ENCODE peak calls at places on chromosomes 11 and 22, in five cellular contexts. V is brain microvascular endothelial cell, T is PC-9, M is AG09309, P is kidney epithelial cell. S is an unnamed sample.

GRCh38 chr22:38982008-38982927 is at the start of gene APOBEC3B:
- DNase-seq in V (peak), M (peak), P (peak), T (peak), S (no peak)

GRCh38 chr11:62538470-62539237 is 8.0 kb downstream of the AHNAK start:
- DNase-seq in T (no peak), V (no peak), P (no peak), M (no peak), S (no peak)

GRCh38 chr11:8697056-8697455 is 14.5 kb downstream of the RPL27A start:
- DNase-seq in P (no peak), M (no peak), V (no peak), T (no peak), S (no peak)

GRCh38 chr11:93160808-93161207 is 37.0 kb downstream of the SLC36A4 start:
- DNase-seq in P (no peak), M (no peak), V (no peak), T (no peak), S (no peak)

GRCh38 chr22:26273011-26273675 is 103.9 kb downstream of the SEZ6L start:
- DNase-seq in M (no peak), T (no peak), P (no peak), V (no peak), S (no peak)

GRCh38 chr22:44186737-44187136 is 6.0 kb downstream of the PARVG start:
- DNase-seq in P (no peak), M (no peak), V (no peak), T (peak), S (no peak)

GRCh38 chr11:71080239-71081097 is 171.9 kb downstream of the SHANK2 start:
- DNase-seq in V (peak), P (peak), M (peak), T (peak), S (no peak)

GRCh38 chr11:10894666-10895065 is 36.8 kb upstream of the ZBED5 start:
- DNase-seq in P (no peak), V (no peak), T (no peak), M (no peak), S (no peak)

GRCh38 chr11:3982431-3982830 is 112.2 kb upstream of the RRM1 start:
- DNase-seq in M (no peak), P (no peak), V (no peak), T (no peak), S (no peak)

GRCh38 chr11:61474234-61474633 is 34.3 kb upstream of the LRRC10B start:
- DNase-seq in V (no peak), P (no peak), M (no peak), T (no peak), S (no peak)

GRCh38 chr11:72430743-72431570 is 3.4 kb downstream of the CLPB start:
- DNase-seq in P (no peak), M (no peak), T (no peak), V (peak), S (peak)

GRCh38 chr11:69203901-69204245 is 48.1 kb downstream of the SMIM38 start:
- DNase-seq in T (no peak), P (no peak), M (no peak), V (no peak), S (no peak)

GRCh38 chr11:104668797-104669463 is 229.3 kb downstream of the CASP12 start:
- DNase-seq in T (peak), P (peak), V (peak), M (peak), S (no peak)

GRCh38 chr11:22162754-22163153 is 30.1 kb upstream of the ANO5 start:
- DNase-seq in P (no peak), T (no peak), M (no peak), V (no peak), S (no peak)

GRCh38 chr11:101759771-101760450 is 154.9 kb upstream of the CEP126 start:
- DNase-seq in T (no peak), M (no peak), P (no peak), V (no peak), S (no peak)

GRCh38 chr11:38278457-38279141 is 1680.6 kb upstream of the RAG2 start:
- DNase-seq in P (no peak), V (no peak), T (no peak), M (no peak), S (no peak)

GRCh38 chr11:765802-766091 is 11.5 kb downstream of the GATD1 start:
- DNase-seq in T (no peak), P (no peak), V (no peak), M (no peak), S (no peak)

GRCh38 chr11:81772161-81772560 is 961.5 kb downstream of the FAM181B start:
- DNase-seq in V (peak), M (no peak), T (no peak), P (no peak), S (no peak)

GRCh38 chr22:43329061-43329460 is 14.1 kb downstream of the SCUBE1 start:
- DNase-seq in P (no peak), V (no peak), M (no peak), T (no peak), S (no peak)

GRCh38 chr11:74468058-74468457 is 709 bp upstream of the KCNE3 start:
- DNase-seq in V (no peak), P (no peak), M (no peak), T (no peak), S (no peak)

GRCh38 chr22:42066133-42066761 is 4.4 kb downstream of the NAGA start:
- DNase-seq in M (no peak), V (no peak), P (no peak), T (no peak), S (no peak)

GRCh38 chr22:17570851-17571631 is 7.7 kb downstream of the SLC25A18 start:
- DNase-seq in V (peak), T (peak), P (no peak), M (no peak), S (no peak)

GRCh38 chr11:244376-244775 is 7.6 kb downstream of the PSMD13 start:
- DNase-seq in P (no peak), V (no peak), T (no peak), M (no peak), S (no peak)

GRCh38 chr11:121595717-121596156 is 143.0 kb upstream of the SORL1-AS1 start:
- DNase-seq in T (peak), P (peak), V (peak), M (peak), S (no peak)

GRCh38 chr11:45501277-45501979 is 164.0 kb downstream of the CHST1 start:
- DNase-seq in P (no peak), T (no peak), V (no peak), M (no peak), S (no peak)

GRCh38 chr22:42001706-42002105 is 3.1 kb downstream of the WBP2NL start:
- DNase-seq in T (no peak), M (no peak), P (no peak), V (no peak), S (no peak)

GRCh38 chr22:32880906-32881596 is 79.5 kb downstream of the TIMP3 start:
- DNase-seq in V (peak), P (no peak), T (no peak), M (no peak), S (no peak)

GRCh38 chr11:47216141-47216798 is 1.5 kb downstream of the DDB2 start:
- DNase-seq in V (peak), M (peak), T (peak), P (peak), S (no peak)

GRCh38 chr22:41524809-41525449 is 19.3 kb downstream of the POLR3H start:
- DNase-seq in M (no peak), P (no peak), T (no peak), V (peak), S (no peak)

GRCh38 chr11:74321487-74322188 is 10.2 kb upstream of the P4HA3 start:
- DNase-seq in T (no peak), V (peak), M (no peak), P (no peak), S (no peak)

GRCh38 chr11:7512525-7513209 is 1.1 kb upstream of the PPFIBP2 start:
- DNase-seq in M (peak), V (no peak), T (no peak), P (no peak), S (no peak)

GRCh38 chr22:38700271-38700788 is 413 bp downstream of the JOSD1 start:
- DNase-seq in T (peak), V (no peak), P (no peak), M (no peak), S (no peak)

GRCh38 chr11:103631841-103632240 is 404.6 kb upstream of the DDI1 start:
- DNase-seq in P (no peak), M (no peak), T (no peak), V (no peak), S (no peak)

GRCh38 chr22:50606126-50606525 is 5.5 kb downstream of the MAPK8IP2 start:
- DNase-seq in T (no peak), P (no peak), M (no peak), V (no peak), S (no peak)

GRCh38 chr22:37020192-37020479 is 594 bp downstream of the MPST start:
- DNase-seq in M (no peak), P (no peak), T (peak), V (peak), S (no peak)

GRCh38 chr11:79102821-79103220 is 338.0 kb downstream of the TENM4 start:
- DNase-seq in V (no peak), P (no peak), M (no peak), T (no peak), S (no peak)

DNA sequence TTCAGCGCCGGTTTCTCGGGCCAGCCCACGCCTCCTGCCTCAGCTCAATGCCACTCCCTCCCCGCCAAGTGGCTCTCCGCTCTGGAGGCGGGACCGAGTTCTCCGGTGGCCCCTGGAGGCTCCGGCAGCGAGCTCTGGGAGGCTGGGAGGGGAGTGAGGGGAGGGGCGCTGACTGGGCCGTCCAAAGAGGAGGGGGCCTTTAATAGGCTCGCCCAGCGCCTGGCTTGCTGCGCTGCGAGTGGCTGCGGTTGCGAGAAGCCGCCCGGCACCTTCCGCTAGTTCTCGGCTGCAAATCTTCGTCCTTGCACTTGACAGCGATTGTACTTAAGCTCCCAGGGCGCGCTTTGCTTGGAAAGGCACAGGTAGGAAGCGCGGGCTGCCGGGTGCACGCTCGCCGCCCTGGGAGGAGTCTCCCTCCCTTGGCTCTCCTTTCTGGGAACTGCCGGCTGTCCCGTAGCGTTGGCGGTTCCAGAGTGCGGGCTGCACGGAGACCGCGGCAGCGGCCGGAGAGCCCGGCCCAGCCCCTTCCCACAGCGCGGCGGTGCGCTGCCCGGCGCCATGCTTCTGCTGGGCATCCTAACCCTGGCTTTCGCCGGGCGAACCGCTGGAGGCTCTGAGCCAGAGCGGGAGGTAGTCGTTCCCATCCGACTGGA is at the start of gene ADAMTS15:
- DNase-seq in T (peak), M (no peak), P (no peak), V (peak), S (no peak)
- TF ChIP-seq CTCF in T (no peak), M (no peak), P (no peak), V (no peak), S (no peak)

GRCh38 chr22:31843526-31843925 is 89.7 kb downstream of the DEPDC5 start:
- DNase-seq in P (no peak), V (no peak), M (no peak), T (no peak), S (no peak)

GRCh38 chr22:31844941-31845340 is 91.1 kb downstream of the DEPDC5 start:
- DNase-seq in M (no peak), P (no peak), T (no peak), V (no peak), S (no peak)

GRCh38 chr22:31841029-31841827 is 87.4 kb downstream of the DEPDC5 start:
- DNase-seq in M (no peak), V (no peak), P (no peak), T (no peak), S (no peak)

GRCh38 chr22:31850135-31850534 is 94.2 kb upstream of the YWHAH start:
- DNase-seq in M (no peak), V (no peak), T (no peak), P (no peak), S (no peak)

GRCh38 chr22:31846161-31847115 is 92.6 kb downstream of the DEPDC5 start:
- DNase-seq in P (no peak), M (no peak), T (no peak), V (peak), S (no peak)
- TF ChIP-seq CTCF in P (peak), M (peak), T (peak), V (peak), S (no peak)

GRCh38 chr11:64317961-64318693 is at the start of gene PRDX5:
- DNase-seq in V (peak), M (peak), P (peak), T (peak), S (peak)
- TF ChIP-seq CTCF in V (peak), M (no peak), P (no peak), T (peak), S (peak)

GRCh38 chr22:19714320-19715252 is at the start of gene SEPTIN5:
- DNase-seq in P (no peak), V (no peak), M (no peak), T (no peak), S (no peak)

GRCh38 chr22:19716041-19716828 is 1.9 kb downstream of the SEPTIN5 start:
- DNase-seq in M (no peak), V (no peak), T (no peak), P (no peak), S (no peak)

GRCh38 chr22:19715286-19715939 is 1.1 kb downstream of the SEPTIN5 start:
- DNase-seq in T (no peak), V (no peak), P (no peak), M (no peak), S (no peak)

GRCh38 chr22:19713228-19713627 is 1.1 kb upstream of the SEPTIN5 start:
- DNase-seq in M (no peak), P (no peak), V (no peak), T (no peak), S (no peak)

DNA sequence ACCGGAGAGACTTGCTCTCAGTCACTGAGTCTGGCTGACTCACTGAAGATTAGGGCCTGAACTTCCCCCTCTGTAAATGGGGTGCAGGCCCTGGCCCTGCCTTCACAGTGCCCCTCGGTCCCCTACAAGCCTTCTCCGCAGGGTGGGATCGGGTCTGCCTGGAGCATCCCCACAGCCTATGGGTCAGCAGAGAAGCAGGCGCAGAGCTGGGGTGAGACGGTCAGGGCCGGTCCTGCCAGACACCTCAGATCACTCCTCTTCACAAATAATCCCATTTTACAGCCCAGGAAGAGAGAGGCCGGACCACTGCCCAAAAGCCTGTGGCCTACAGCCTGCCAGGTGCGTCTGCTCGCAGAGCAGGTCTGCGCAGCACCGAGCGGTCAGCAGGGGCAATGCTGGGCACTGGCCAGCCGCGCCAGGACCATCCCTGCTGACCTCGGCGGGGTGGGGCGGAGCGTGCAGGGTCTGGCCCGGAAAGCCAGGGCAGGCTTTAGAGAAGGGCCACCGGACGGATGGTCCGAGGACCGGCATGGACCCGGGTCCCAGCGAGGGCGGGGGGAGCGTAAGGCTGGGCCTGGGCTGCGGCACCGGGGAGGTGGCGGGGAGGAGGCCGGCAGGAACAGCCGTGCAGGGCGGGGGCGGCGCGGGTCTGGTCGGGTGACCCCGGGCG is 518 bp upstream of the SEPTIN5 start:
- DNase-seq in M (no peak), V (no peak), P (no peak), T (no peak), S (no peak)
- TF ChIP-seq CTCF in M (no peak), V (no peak), P (no peak), T (no peak), S (no peak)

GRCh38 chr11:118258410-118258809 is 5.7 kb downstream of the MPZL2 start:
- DNase-seq in M (no peak), T (peak), P (no peak), V (no peak), S (no peak)
- TF ChIP-seq CTCF in M (peak), T (peak), P (peak), V (peak), S (no peak)

GRCh38 chr11:128536521-128536920 is 50.8 kb downstream of the ETS1 start:
- DNase-seq in P (no peak), T (no peak), V (no peak), M (no peak), S (no peak)
- TF ChIP-seq CTCF in P (no peak), T (no peak), V (no peak), M (no peak), S (no peak)

DNA sequence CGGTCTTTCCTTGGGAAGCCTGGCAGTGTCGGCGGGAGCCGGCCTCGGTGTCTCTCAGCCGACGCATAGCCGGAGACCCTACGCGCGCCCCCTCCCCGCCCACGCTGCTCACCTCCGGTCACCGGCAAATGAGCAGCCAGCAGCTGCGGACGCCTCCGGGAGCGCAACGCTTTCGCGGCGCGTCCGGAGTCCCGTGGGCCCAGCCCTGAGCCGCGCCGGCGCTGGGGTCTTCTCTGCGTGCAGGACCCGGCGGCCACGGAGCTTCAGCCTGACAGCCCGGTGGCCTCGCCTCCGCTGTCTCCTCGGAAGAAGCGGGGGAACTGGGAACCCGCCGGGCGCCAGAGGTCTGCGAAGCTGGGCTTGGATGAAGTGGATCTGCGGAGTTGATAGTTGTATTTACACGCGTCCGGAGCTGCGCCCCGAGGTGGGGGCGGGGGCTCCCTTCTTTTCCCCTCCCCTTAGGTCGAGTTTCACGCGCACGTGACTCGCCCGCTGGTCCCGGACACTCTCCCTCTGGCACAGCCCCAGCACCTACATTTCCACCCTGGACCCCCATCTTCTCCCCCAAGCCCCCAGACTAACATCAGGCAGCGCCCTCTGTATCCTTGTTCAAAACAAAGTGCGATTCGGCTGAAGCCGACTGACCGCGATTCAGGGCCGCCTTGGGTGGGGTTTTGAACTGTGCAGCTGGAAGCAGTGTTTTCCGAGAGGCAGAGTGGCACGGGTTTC is at the start of gene SLC43A1:
- DNase-seq in M (no peak), V (peak), T (peak), P (no peak), S (no peak)
- TF ChIP-seq CTCF in M (peak), V (no peak), T (no peak), P (no peak), S (no peak)

DNA sequence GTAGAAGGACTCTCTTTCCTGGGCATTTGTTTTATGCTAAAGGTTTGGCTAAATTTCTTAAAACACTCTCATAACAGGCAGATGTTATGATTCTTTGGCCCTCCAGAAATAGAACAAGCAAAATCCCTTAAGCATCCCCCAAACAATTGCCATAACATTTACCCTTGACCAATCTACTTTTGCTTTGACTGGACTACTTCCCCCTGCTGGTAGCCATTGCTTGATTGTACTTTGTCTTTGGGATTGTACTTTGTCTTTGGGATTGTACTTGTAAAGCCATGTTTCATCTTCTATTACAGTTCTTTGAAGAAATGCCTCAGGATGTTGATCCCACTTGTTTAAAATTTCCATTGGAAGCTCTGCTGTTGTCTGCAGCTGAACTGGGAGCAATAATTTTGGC is 53.3 kb upstream of the GLYAT start:
- DNase-seq in P (no peak), V (no peak), M (no peak), T (no peak), S (no peak)
- TF ChIP-seq CTCF in P (no peak), V (peak), M (no peak), T (peak), S (no peak)

S was measured in D721Med.